ENCODE peak calls at places on chromosomes 3 and 15, in six cellular contexts. C, O, J, U, S and F are unnamed samples.

GRCh38 chr3:117443014-117443413 is 733.4 kb downstream of the TUSC7 start:
- DNase-seq in C (no peak), J (no peak), U (no peak), O (no peak), S (no peak), F (no peak)

GRCh38 chr3:113211370-113212154 is at the start of gene BOC:
- DNase-seq in O (no peak), J (no peak), U (no peak), S (peak), C (no peak), F (no peak)

GRCh38 chr3:31567036-31567435 is 34.3 kb downstream of the STT3B start:
- DNase-seq in C (peak), O (peak), S (peak), U (no peak), J (no peak), F (no peak)

GRCh38 chr15:67501177-67501835 is 19.6 kb upstream of the C15orf61 start:
- DNase-seq in C (peak), S (peak), J (no peak), O (no peak), U (no peak), F (no peak)

GRCh38 chr3:195059006-195059350 is 212.0 kb downstream of the XXYLT1 start:
- DNase-seq in O (no peak), J (no peak), C (no peak), U (no peak), S (no peak), F (no peak)

GRCh38 chr3:194407423-194407822 is 8.4 kb upstream of the GP5 start:
- DNase-seq in J (no peak), U (no peak), C (peak), S (no peak), O (no peak), F (no peak)

GRCh38 chr3:29693863-29694262 is 413.0 kb downstream of the RBMS3 start:
- DNase-seq in C (no peak), O (no peak), S (peak), U (peak), J (no peak), F (no peak)

GRCh38 chr15:55279746-55280351 is 9.8 kb downstream of the RAB27A start:
- DNase-seq in S (no peak), U (peak), C (peak), J (peak), O (peak), F (no peak)

GRCh38 chr15:39204031-39204430 is 376.8 kb upstream of the THBS1 start:
- DNase-seq in O (no peak), C (no peak), S (no peak), U (no peak), J (no peak), F (no peak)

GRCh38 chr3:16633948-16634347 is 28.7 kb upstream of the DAZL start:
- DNase-seq in S (no peak), U (no peak), J (peak), O (no peak), C (no peak), F (no peak)

GRCh38 chr3:150763841-150764483 is 993 bp upstream of the SIAH2 start:
- DNase-seq in C (peak), U (peak), J (no peak), S (peak), O (no peak), F (no peak)

DNA sequence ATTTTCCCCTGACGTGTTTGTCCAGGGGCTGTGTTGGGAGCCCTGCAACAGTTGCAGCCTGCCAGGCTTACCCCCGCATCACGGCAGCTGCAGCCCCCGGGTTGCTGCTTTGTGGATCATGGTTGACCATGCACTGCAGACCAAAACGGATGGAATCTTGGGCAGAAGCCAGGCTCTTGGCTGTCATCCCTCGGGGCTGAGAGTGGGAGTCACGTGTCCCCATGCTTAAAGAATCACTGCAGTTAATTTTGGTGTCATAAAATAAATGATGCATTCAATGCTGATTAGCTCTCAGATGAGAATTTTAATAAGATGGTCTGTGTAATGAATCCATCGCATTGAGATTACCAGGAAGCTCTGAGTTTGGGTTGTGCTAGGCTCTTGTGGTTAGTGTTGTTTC is 115.7 kb downstream of the CHDH start:
- DNase-seq in U (no peak), C (no peak), O (no peak), S (peak), J (no peak), F (no peak)
- TF ChIP-seq SIN3A in U (no peak), C (no peak), O (no peak), S (no peak), J (no peak), F (no peak)

DNA sequence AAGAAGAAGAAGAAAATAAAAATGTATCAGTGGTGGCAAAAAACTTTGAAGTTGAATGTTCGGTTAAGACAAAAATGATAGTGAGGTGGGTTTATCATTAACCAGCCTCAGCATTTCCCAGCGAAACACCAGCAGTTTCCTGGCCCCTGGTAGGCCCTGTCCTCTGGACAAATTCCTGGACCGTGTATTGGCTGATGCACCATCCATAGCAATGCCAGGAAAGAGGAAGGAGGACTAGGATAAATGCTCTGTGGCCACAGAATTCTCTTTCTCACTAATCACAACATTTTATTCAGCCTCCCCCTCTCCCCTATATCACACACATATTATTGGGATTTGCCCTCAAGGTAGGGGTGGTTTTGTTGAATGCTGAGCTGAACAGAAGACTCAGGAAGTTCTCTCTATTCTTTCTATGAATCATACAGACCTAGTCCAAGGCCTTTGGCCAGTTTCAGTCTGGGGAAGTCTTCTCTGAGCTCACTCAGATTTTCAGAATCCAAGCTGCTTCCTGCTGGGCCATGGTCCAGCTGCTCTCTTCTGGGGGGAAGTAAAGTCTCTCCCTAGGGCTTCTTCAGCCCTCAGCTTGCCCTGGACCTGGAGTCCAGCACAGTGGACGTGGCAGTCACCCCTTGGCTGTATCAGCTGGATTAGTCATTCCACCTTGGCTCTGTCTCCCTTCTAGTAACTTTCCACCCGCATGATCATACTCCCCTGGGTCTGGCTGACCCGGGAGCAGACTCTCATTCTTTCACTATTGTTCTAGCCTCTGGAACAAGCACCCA is 27.6 kb downstream of the SLC28A1 start:
- DNase-seq in C (peak), J (no peak), S (no peak), U (peak), O (no peak), F (no peak)
- TF ChIP-seq REST in C (no peak), J (no peak), S (no peak), U (no peak), O (no peak), F (no peak)

GRCh38 chr15:88243156-88243555 is 13.4 kb downstream of the NTRK3 start:
- DNase-seq in O (no peak), S (no peak), U (no peak), C (no peak), J (no peak), F (no peak)

GRCh38 chr15:88246081-88246480 is 10.5 kb downstream of the NTRK3 start:
- DNase-seq in C (no peak), U (no peak), S (no peak), O (no peak), J (no peak), F (no peak)

GRCh38 chr15:88242586-88242985 is 14.0 kb downstream of the NTRK3 start:
- DNase-seq in J (no peak), S (no peak), O (no peak), C (no peak), U (no peak), F (no peak)

GRCh38 chr15:88241461-88241860 is 15.1 kb downstream of the NTRK3 start:
- DNase-seq in S (no peak), C (no peak), J (no peak), O (no peak), U (no peak), F (no peak)

DNA sequence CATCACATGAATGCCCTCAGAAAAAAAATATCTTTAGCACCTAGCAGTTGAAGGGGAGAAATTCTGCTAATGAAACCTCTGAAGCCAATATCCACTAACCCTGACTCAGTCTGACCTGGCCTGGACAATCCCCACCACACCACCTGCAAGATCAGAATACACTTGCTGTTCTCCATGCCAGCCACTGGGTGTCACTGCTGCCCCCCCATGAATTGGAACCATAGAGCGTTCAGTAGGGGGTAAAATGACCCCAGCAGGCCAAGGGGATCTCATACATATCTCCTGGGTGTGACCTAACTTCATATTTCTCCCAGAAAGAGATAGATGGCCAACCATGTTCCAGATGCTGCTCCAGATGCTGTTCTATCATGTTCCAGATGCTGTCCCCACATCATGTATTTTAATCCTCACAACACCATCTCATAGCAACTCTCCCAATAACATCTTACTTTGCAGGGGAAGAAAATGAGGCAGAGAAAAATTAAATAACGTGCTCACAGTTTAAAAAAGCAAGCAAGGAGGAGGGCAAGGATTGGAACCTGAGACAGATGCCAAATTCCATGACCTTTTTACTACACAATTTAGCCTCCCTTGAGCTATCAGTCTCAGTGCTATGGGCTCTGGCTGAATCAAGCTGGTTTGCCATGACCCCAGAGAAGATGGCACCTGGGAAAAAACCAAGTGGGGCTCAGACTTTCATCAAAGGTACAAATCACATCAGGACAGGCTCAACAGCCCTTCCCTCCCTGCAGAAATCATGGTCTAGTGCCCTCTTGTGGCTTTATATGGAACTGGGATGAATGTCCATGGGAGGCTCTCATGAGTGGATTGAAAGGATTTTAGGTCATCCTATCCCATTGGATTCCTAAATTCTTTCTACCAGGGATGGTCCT is 12.4 kb downstream of the NTRK3 start:
- DNase-seq in C (peak), O (peak), S (peak), J (no peak), U (peak), F (no peak)
- TF ChIP-seq SIN3A in C (no peak), O (no peak), S (no peak), J (no peak), U (no peak), F (no peak)

GRCh38 chr3:157065201-157065600 is 94.7 kb downstream of the CCNL1 start:
- DNase-seq in U (no peak), S (no peak), C (no peak), J (no peak), O (no peak), F (no peak)
- TF ChIP-seq REST in U (no peak), S (no peak), C (no peak), J (no peak), O (no peak), F (no peak)

GRCh38 chr3:42491876-42492507 is 10.5 kb upstream of the VIPR1 start:
- DNase-seq in S (no peak), U (no peak), C (no peak), O (no peak), J (no peak), F (no peak)
- TF ChIP-seq SIN3A in S (no peak), U (no peak), C (no peak), O (no peak), J (no peak), F (no peak)

GRCh38 chr15:52191207-52191606 is at the start of gene GNB5:
- DNase-seq in O (no peak), U (no peak), S (no peak), C (no peak), J (no peak), F (no peak)
- TF ChIP-seq REST in O (no peak), U (no peak), S (no peak), C (no peak), J (no peak), F (no peak)

DNA sequence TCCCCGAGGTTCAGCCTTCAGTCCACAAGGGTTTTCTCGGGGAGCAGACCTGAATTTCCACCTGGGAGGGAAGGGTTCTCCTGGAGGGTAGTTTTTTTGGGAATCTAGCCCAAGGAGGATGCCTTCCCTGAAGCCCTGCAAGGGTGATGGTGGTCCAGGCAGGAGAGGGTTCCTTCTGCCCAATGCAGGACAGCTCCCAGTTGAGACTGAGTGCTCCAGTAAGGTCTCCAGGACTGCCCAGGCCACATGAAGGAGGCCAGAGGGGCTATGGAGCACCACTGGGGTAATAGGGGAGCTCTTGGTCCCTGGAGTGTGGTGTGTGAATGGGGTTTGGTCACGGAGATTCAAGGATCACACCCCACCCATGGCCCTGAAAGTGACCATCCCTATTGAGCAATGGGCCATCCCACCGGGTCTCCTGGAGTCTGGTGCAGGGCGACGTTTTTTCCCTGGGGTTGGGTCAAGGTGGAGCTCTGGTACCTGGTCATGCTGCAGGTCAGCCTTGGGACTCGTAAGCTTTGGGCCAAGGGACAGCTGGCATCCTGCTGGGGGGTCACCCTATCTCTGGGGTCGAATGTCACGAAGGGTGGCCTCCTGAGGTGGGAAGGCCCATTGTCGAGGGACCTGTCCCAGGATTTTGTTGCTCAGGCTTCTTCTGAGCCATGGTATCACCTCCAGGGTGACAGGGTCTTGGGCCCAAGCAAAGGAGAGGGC is 196.5 kb downstream of the UBE3A start:
- DNase-seq in C (no peak), S (no peak), J (no peak), U (no peak), O (no peak), F (no peak)
- TF ChIP-seq SIN3A in C (no peak), S (no peak), J (no peak), U (no peak), O (no peak), F (no peak)

DNA sequence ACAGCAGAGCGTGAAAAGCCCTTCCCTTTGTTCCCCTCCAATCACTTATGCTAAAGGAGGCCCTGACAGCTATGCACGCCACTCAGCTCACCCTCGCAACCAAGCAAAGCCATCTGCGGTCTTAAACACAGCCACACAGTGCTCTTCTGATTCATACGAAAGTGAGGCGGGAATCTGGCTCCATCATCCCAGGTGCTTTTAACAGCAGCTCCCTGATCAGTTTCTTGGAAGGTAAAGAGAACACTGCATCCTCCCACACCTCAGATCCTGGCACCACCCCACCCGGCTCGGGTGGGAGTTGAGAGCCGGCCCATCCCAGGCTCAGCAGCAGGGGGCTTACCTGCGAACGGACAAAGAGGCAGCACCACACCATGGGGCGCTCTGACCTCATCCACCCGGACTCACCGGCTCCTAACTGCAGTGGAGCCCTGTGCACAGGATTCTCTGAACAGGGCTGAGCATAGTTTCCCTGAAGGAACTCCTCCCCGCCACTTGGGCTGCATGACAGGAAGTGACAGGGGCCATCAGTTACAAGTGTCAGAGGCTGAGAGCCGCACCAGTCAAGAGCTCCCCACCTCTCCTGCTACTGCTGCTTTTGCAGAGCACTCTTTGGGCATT is 114.3 kb upstream of the ARHGEF3 start:
- DNase-seq in C (no peak), U (no peak), O (no peak), J (peak), S (no peak), F (no peak)
- TF ChIP-seq REST in C (no peak), U (no peak), O (no peak), J (no peak), S (no peak), F (no peak)

GRCh38 chr15:82710208-82710555 is 507 bp upstream of the AP3B2 start:
- DNase-seq in O (no peak), J (no peak), S (no peak), C (no peak), U (no peak), F (no peak)

GRCh38 chr15:82712036-82712435 is 2.4 kb upstream of the AP3B2 start:
- DNase-seq in O (no peak), J (no peak), C (no peak), S (no peak), U (no peak), F (no peak)

GRCh38 chr15:82710926-82711490 is 1.3 kb upstream of the AP3B2 start:
- DNase-seq in J (no peak), U (no peak), C (no peak), S (no peak), O (no peak), F (no peak)

GRCh38 chr15:82709421-82710207 is at the start of gene AP3B2:
- DNase-seq in J (no peak), C (peak), U (no peak), O (peak), S (peak), F (no peak)

DNA sequence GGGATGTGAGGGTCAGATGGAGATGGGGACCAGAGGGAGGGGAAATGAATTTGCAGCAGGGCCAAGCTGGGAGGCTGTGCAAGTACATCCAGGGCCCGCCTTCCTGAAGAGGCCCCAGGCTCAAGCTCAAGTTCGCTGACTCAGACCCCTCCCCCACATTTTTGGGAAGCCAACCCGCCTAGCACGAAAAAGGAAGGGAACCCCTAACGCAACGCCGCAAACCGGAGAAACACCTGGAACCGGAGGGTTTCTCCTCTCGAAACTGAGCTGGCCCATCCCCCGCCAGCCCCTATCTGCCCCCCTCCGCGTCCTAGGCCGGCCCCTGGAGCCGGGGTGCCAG is 624 bp downstream of the AP3B2 start:
- DNase-seq in S (no peak), J (no peak), C (no peak), U (no peak), O (no peak), F (no peak)
- TF ChIP-seq SIN3A in S (no peak), J (no peak), C (no peak), U (no peak), O (no peak), F (no peak)

DNA sequence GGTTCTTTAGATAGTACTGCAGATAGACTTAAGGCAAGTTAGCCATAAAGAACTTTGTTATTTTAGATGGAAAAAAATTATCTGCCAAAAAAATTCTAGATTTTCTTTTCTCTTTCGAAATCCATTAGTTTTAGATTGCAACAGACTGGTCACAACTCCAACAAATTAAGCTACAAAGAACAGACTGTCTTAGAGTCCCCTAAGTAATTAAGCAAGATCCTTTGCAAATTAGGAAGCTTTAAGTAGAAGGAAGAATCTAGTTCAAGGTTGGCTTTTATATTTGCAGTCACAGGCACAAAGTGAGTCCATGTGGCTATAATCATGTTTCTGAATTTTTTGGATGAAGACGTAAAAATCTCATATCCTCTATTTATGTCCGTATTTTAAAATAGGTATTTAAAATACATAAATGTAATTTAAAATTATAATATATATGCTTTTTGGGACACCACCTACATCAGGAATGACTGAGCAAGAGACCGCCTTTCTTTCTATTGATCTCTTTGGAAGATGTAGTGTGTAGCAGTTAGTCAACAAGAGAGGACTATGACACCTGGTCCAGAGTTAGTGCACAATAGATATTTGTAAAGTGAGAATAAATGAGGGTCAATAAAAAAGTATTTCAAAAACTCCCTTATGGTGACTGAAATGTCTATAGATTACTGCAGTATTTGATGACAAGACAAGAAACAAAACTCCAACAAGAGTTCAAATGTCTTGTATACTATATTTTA is 34.4 kb downstream of the TMEM45A start:
- DNase-seq in U (no peak), C (no peak), O (no peak), S (no peak), J (no peak), F (no peak)
- TF ChIP-seq REST in U (no peak), C (no peak), O (no peak), S (no peak), J (no peak), F (no peak)